ENCODE peak calls at places on chromosomes 6 and 20, in five cellular contexts. M is foreskin fibroblast, Z is thoracic aorta, B is AG04450, O is fibroblast of lung. C is an unnamed sample.

GRCh38 chr6:157898640-157899039 is 75.6 kb downstream of the SNX9 start:
- DNase-seq in Z (no peak), O (no peak), B (no peak), M (no peak), C (no peak)

GRCh38 chr6:14132244-14133220 is 15.0 kb downstream of the CD83 start:
- DNase-seq in O (no peak), Z (no peak), M (no peak), B (no peak), C (no peak)

GRCh38 chr6:21459646-21460045 is 133.9 kb upstream of the SOX4 start:
- DNase-seq in Z (no peak), B (no peak), M (no peak), O (no peak), C (no peak)

GRCh38 chr6:131980791-131981623 is 29.8 kb upstream of the CCN2 start:
- DNase-seq in M (no peak), B (no peak), Z (no peak), O (peak), C (no peak)

GRCh38 chr6:45676376-45676775 is 298.6 kb upstream of the SUPT3H start:
- DNase-seq in O (no peak), B (no peak), M (no peak), Z (no peak), C (no peak)

GRCh38 chr6:104325341-104326172 is 534.2 kb downstream of the HACE1 start:
- DNase-seq in B (no peak), Z (no peak), O (peak), M (no peak), C (peak)

GRCh38 chr6:69487688-69488087 is 309.1 kb downstream of the LMBRD1 start:
- DNase-seq in O (peak), B (no peak), M (no peak), Z (no peak), C (no peak)

GRCh38 chr20:17910828-17911294 is 57.7 kb downstream of the SNX5 start:
- DNase-seq in Z (no peak), B (peak), M (peak), O (peak), C (peak)

GRCh38 chr6:27592107-27592480 is 119.2 kb upstream of the ZNF184 start:
- DNase-seq in M (no peak), Z (no peak), B (no peak), O (peak), C (no peak)

GRCh38 chr6:33318426-33319073 is 1.0 kb upstream of the ZBTB22 start:
- DNase-seq in Z (no peak), M (no peak), B (no peak), O (no peak), C (no peak)

GRCh38 chr20:48930035-48930434 is 8.5 kb downstream of the ARFGEF2 start:
- DNase-seq in M (no peak), O (no peak), Z (no peak), B (no peak), C (no peak)

GRCh38 chr6:89432875-89433636 is at the start of gene ANKRD6:
- DNase-seq in O (peak), M (peak), Z (peak), B (no peak), C (no peak)

GRCh38 chr6:128580224-128581110 is 60.1 kb upstream of the PTPRK start:
- DNase-seq in Z (no peak), O (no peak), M (no peak), B (no peak), C (no peak)

GRCh38 chr6:15484115-15484514 is 178.7 kb downstream of the DTNBP1 start:
- DNase-seq in Z (no peak), M (no peak), B (no peak), O (no peak), C (no peak)

GRCh38 chr6:131258816-131259476 is 123.7 kb downstream of the AKAP7 start:
- DNase-seq in O (peak), M (no peak), Z (no peak), B (no peak), C (no peak)

GRCh38 chr6:29641430-29642213 is 8.6 kb upstream of the GABBR1 start:
- DNase-seq in M (no peak), B (no peak), O (no peak), Z (no peak), C (no peak)

GRCh38 chr6:26420607-26421235 is 18.6 kb downstream of the BTN3A1 start:
- DNase-seq in B (no peak), Z (no peak), M (no peak), O (peak), C (no peak)

GRCh38 chr20:17958326-17959256 is 10.0 kb downstream of the SNX5 start:
- DNase-seq in M (no peak), Z (no peak), B (no peak), O (peak), C (no peak)

GRCh38 chr6:84422380-84422968 is 195.0 kb upstream of the CEP162 start:
- DNase-seq in O (peak), Z (no peak), M (no peak), B (peak), C (no peak)

GRCh38 chr6:36959555-36960250 is 5.2 kb downstream of the PI16 start:
- DNase-seq in M (no peak), B (no peak), O (no peak), Z (no peak), C (no peak)

GRCh38 chr6:158715330-158716311 is 65.8 kb downstream of the SYTL3 start:
- DNase-seq in B (no peak), Z (no peak), M (no peak), O (no peak), C (no peak)

GRCh38 chr6:15312500-15312899 is 66.6 kb downstream of the JARID2 start:
- DNase-seq in Z (no peak), M (no peak), O (no peak), B (no peak), C (no peak)

GRCh38 chr6:14799928-14800327 is 445.9 kb upstream of the JARID2 start:
- DNase-seq in Z (no peak), O (peak), B (peak), M (peak), C (no peak)

GRCh38 chr6:89984926-89985743 is 90.9 kb downstream of the GJA10 start:
- DNase-seq in M (peak), B (no peak), O (peak), Z (no peak), C (peak)

GRCh38 chr6:142935553-142936517 is 9.1 kb downstream of the HIVEP2 start:
- DNase-seq in O (no peak), B (no peak), Z (no peak), M (no peak), C (no peak)

GRCh38 chr6:127422791-127423190 is 36.4 kb downstream of the KIAA0408 start:
- DNase-seq in M (no peak), Z (no peak), O (peak), B (no peak), C (no peak)

GRCh38 chr6:127415096-127415495 is 44.1 kb downstream of the KIAA0408 start:
- DNase-seq in M (no peak), Z (no peak), O (no peak), B (no peak), C (no peak)

GRCh38 chr6:127420558-127420957 is 38.6 kb downstream of the KIAA0408 start:
- DNase-seq in Z (peak), M (peak), B (peak), O (peak), C (peak)
- TF ChIP-seq CTCF in Z (peak), M (peak), B (peak), O (peak), C (peak)

GRCh38 chr20:52318601-52319000 is 127.0 kb upstream of the ZFP64 start:
- DNase-seq in Z (no peak), B (no peak), O (no peak), M (no peak), C (no peak)

GRCh38 chr20:52312131-52312729 is 120.7 kb upstream of the ZFP64 start:
- DNase-seq in O (peak), M (peak), B (peak), Z (no peak), C (peak)

GRCh38 chr20:52311209-52311794 is 119.7 kb upstream of the ZFP64 start:
- DNase-seq in O (no peak), M (no peak), Z (no peak), B (no peak), C (no peak)

DNA sequence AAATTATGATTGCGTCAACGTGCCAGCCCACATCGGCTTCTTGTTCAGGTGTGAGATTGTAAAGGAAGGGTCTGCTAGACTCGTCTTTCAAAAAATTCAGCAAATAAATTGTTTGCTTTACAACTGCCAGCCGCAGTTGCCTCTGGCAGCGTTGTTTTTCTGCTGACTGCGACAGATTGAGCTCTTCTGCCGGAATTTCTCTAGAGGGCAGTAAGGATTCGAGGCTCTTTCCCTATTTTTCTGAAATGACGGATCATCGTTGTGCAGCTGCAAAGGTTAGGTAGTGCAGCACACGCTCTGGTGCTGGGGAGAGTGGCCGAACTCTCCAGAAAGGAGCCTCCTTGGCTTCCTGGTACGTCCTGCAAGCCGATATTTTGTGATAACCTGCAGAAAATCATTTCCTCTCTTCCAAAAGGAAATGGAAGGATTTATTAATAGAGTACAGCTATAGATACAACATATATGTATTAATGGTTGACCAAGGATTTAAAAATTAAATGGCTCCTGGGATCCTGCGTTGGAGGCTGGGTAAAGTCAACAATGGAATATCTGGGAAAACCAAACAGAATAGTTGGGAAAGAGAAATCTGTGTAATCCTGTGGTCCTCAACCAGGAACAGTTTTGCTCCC is 121.9 kb upstream of the ZFP64 start:
- DNase-seq in M (no peak), Z (no peak), O (peak), B (no peak), C (peak)
- TF ChIP-seq CTCF in M (peak), Z (no peak), O (peak), B (peak), C (peak)

GRCh38 chr20:57585466-57586213 is 24.7 kb downstream of the PCK1 start:
- DNase-seq in O (no peak), Z (no peak), M (no peak), B (no peak), C (no peak)

GRCh38 chr20:57582029-57582378 is 21.1 kb downstream of the PCK1 start:
- DNase-seq in M (no peak), Z (no peak), B (no peak), O (no peak), C (no peak)

GRCh38 chr20:57582432-57583288 is 21.8 kb downstream of the PCK1 start:
- DNase-seq in M (no peak), B (peak), O (peak), Z (no peak), C (no peak)

GRCh38 chr20:57584768-57585461 is 24.0 kb downstream of the PCK1 start:
- DNase-seq in M (no peak), Z (no peak), O (no peak), B (no peak), C (no peak)

GRCh38 chr20:57583289-57584257 is 22.7 kb downstream of the PCK1 start:
- DNase-seq in O (no peak), B (no peak), Z (no peak), M (no peak), C (no peak)
- TF ChIP-seq CTCF in O (no peak), B (no peak), Z (no peak), M (no peak), C (no peak)

GRCh38 chr20:40698744-40699143 is 9.7 kb upstream of the MAFB start:
- DNase-seq in O (no peak), B (no peak), Z (no peak), M (no peak), C (no peak)

GRCh38 chr20:40704828-40705227 is 15.8 kb upstream of the MAFB start:
- DNase-seq in O (no peak), M (no peak), Z (no peak), B (no peak), C (no peak)

GRCh38 chr20:40703981-40704530 is 15.0 kb upstream of the MAFB start:
- DNase-seq in B (no peak), M (no peak), Z (no peak), O (no peak), C (no peak)

GRCh38 chr20:40705413-40705812 is 16.4 kb upstream of the MAFB start:
- DNase-seq in Z (no peak), B (no peak), O (no peak), M (no peak), C (no peak)

DNA sequence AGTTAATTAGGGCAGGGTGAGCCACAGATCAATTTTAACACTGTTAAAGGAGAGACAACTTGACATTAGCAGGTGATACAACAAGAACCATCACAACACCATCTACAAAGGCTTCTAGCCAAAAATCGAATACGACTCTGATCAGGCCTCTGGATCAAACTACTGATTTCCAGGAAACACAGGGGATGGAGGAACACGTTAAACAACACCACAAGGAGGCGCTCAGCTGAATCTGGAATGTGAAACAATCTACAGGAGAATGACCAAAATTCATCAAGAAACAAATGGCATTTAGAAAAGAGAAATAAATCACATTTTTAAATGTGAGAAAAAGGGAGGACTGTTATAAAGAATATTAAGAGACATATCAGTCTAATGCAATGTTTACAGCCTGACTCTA is 13.5 kb upstream of the MAFB start:
- DNase-seq in B (no peak), O (no peak), Z (no peak), M (no peak), C (no peak)
- TF ChIP-seq CTCF in B (peak), O (no peak), Z (no peak), M (no peak), C (peak)

DNA sequence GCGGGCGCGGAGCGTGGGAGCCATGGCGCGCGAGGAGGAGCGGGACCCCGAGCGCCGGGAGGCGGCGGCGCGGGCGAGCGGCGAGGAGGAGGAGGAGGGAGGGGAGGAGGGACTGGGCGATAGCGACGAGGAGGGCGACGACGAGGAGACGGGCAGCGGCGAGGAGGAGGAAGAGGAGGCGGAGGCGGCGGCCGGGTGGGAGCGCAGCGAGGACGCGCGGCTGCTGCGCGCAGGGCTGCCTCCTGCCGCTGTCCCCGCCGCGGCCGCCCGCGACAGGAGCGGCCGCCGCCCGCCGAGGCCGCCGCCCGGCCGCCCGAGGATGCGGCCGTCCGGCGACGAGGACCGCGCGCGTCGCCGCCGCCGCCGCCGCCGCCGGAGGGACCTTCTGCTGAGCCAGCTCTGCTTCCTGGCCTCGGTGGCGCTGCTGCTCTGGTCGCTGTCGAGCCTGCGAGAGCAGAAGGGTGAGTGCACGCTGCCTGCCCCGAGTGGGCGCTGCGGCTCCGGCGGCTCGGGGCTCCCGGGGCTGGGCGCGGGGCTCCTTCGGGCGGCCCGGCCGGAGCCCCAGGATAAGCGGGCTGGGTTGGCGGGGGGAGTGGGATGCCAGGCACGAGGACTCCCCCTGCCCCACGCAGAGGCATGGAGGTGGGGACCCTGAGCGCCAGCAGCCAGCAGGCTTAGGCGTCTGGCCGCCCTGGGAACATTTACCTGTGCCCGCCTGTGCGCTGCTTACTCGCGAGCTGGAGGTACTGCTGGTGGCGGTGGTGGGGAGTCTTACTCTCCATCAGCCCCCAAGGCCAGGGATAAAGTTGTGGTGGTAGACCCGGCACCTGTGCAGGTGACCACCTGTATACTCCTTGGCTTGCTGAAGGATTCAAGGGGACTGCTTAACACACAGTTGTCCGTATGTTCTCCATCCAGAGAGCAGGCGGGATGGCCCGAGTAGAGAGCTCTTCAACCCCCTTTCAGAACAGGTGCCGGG is at the start of gene SLC24A3:
- DNase-seq in O (peak), B (no peak), Z (no peak), M (no peak), C (no peak)
- TF ChIP-seq CTCF in O (no peak), B (no peak), Z (peak), M (no peak), C (no peak)

C was measured in HFF-Myc.